ENCODE peak calls at places on chromosomes 4 and X, in seven cellular contexts. M is nephron progenitor cell, E is astrocyte of the spinal cord, G is iPS-NIHi11, D is hepatocyte, A is EH, R is lung microvascular endothelial cell. P is an unnamed sample.

GRCh38 chr4:80208606-80209005 is 11.3 kb downstream of the PRDM8 start:
- DNase-seq in G (no peak), R (no peak), E (no peak), M (no peak), A (no peak), D (no peak), P (no peak)

GRCh38 chr4:122921971-122922876 is at the start of gene NUDT6:
- DNase-seq in M (peak), E (peak), G (peak), A (peak), R (peak), D (peak), P (peak)

GRCh38 chr4:7209699-7210098 is 17.4 kb downstream of the SORCS2 start:
- DNase-seq in D (no peak), M (no peak), R (no peak), E (no peak), G (no peak), A (peak), P (no peak)

GRCh38 chr4:147071341-147071740 is 125.7 kb upstream of the TTC29 start:
- DNase-seq in E (no peak), A (no peak), G (no peak), M (no peak), R (no peak), D (no peak), P (no peak)

GRCh38 chr4:181488926-181489325 is 754.3 kb upstream of the TENM3 start:
- DNase-seq in A (no peak), E (no peak), G (no peak), M (no peak), R (no peak), D (no peak), P (no peak)

GRCh38 chr4:82621212-82621611 is 59.4 kb upstream of the TMEM150C start:
- DNase-seq in M (no peak), R (no peak), D (no peak), G (no peak), E (no peak), A (no peak), P (no peak)

GRCh38 chr4:122930877-122931276 is 8.5 kb upstream of the NUDT6 start:
- DNase-seq in E (peak), D (no peak), A (peak), R (peak), G (no peak), M (no peak), P (no peak)

GRCh38 chrX:54891573-54891972 is 29.1 kb upstream of the TRO start:
- DNase-seq in E (peak), G (peak), D (peak), A (peak), M (peak), R (peak), P (no peak)

GRCh38 chrX:35351795-35352483 is 409.3 kb downstream of the FAM47B start:
- DNase-seq in G (no peak), E (no peak), A (no peak), R (no peak), M (no peak), D (no peak), P (no peak)

GRCh38 chrX:50799531-50799961 is 14.4 kb downstream of the SHROOM4 start:
- DNase-seq in A (peak), M (no peak), G (no peak), R (peak), E (peak), D (peak), P (no peak)

GRCh38 chr4:39576268-39576667 is 49.0 kb upstream of the UGDH start:
- DNase-seq in D (no peak), G (no peak), M (no peak), A (peak), E (no peak), R (no peak), P (no peak)

P was measured in islet precursor cell.